ENCODE peak calls at places on chromosomes 12 and 14, in ten cellular contexts. Z is fibroblast of the conjunctiva; S is ACHN; U is lower leg skin; J is T follicular helper cell; I is LoVo; N is uterus; P is aorta; F is stimulated activated CD4-positive, alpha-beta T cell treated with anti-CD3 and anti-CD28 coated beads, TNF-alpha, amount 100 ng/mL, for 4 hours; Y is islet precursor cell. A is an unnamed sample.
A peak's percentile ranks its signal among the peaks of the same experiment; 100 is the strongest.

GRCh38 chr12:49832836-49833421 is 4.7 kb upstream of the NCKAP5L start:
- DNase-seq in Z (peak; percentile 77), S (peak; percentile 35), U (no peak), J (no peak), I (peak; percentile 59), N (no peak), P (no peak), F (no peak), Y (no peak), A (no peak)

GRCh38 chr12:81502912-81503695 is 256.0 kb downstream of the PPFIA2 start:
- DNase-seq in Z (peak; percentile 35), S (peak; percentile 60), U (no peak), J (no peak), I (no peak), N (no peak), P (no peak), F (no peak), Y (no peak), A (no peak)

GRCh38 chr14:99522934-99523660 is 41.9 kb downstream of the CCNK start:
- DNase-seq in Z (no peak), S (no peak), U (no peak), J (no peak), I (no peak), N (no peak), P (peak; percentile 21), F (no peak), Y (peak; percentile 85), A (peak; percentile 81)

GRCh38 chr14:72916174-72916573 is 10.1 kb upstream of the DCAF4 start:
- DNase-seq in Z (no peak), S (no peak), U (no peak), J (no peak), I (peak; percentile 15), N (no peak), P (no peak), F (no peak), Y (no peak), A (no peak)

GRCh38 chr14:73780391-73780790 is 66.2 kb upstream of the PNMA1 start:
- DNase-seq in Z (no peak), S (no peak), U (no peak), J (no peak), I (no peak), N (no peak), P (peak; percentile 9), F (no peak), Y (no peak), A (no peak)

GRCh38 chr12:96399081-96399918 is 939 bp downstream of the CDK17 start:
- DNase-seq in Z (no peak), S (peak; percentile 68), U (peak; percentile 68), J (peak; percentile 61), I (peak; percentile 52), N (peak; percentile 84), P (peak; percentile 84), F (peak; percentile 46), Y (peak; percentile 81), A (peak; percentile 93)

GRCh38 chr12:12315838-12316237 is 34.2 kb downstream of the MANSC1 start:
- DNase-seq in Z (no peak), S (no peak), U (no peak), J (no peak), I (no peak), N (no peak), P (no peak), F (no peak), Y (no peak), A (peak; percentile 12)

GRCh38 chr12:50980545-50980944 is 28.2 kb downstream of the HIGD1C start:
- DNase-seq in Z (no peak), S (no peak), U (no peak), J (no peak), I (peak; percentile 24), N (no peak), P (no peak), F (no peak), Y (no peak), A (no peak)

GRCh38 chr12:72432037-72432604 is 160.0 kb downstream of the TRHDE start:
- DNase-seq in Z (no peak), S (no peak), U (no peak), J (no peak), I (peak; percentile 53), N (no peak), P (no peak), F (no peak), Y (no peak), A (no peak)

GRCh38 chr12:60266381-60266852 is 670.6 kb downstream of the SLC16A7 start:
- DNase-seq in Z (peak; percentile 21), S (peak; percentile 66), U (no peak), J (no peak), I (peak; percentile 61), N (no peak), P (no peak), F (no peak), Y (no peak), A (no peak)

GRCh38 chr12:90515199-90516175 is 439.5 kb downstream of the CCER1 start:
- DNase-seq in Z (no peak), S (no peak), U (no peak), J (no peak), I (no peak), N (no peak), P (no peak), F (no peak), Y (no peak), A (no peak)

GRCh38 chr14:31360919-31361662 is 59.3 kb downstream of the HEATR5A start:
- DNase-seq in Z (no peak), S (no peak), U (no peak), J (no peak), I (no peak), N (no peak), P (no peak), F (no peak), Y (no peak), A (no peak)

GRCh38 chr14:59268858-59269257 is 80.4 kb downstream of the DAAM1 start:
- DNase-seq in Z (no peak), S (no peak), U (no peak), J (no peak), I (no peak), N (no peak), P (no peak), F (no peak), Y (no peak), A (no peak)

GRCh38 chr12:124442772-124443445 is 124.5 kb downstream of the NCOR2 start:
- DNase-seq in Z (peak; percentile 47), S (no peak), U (no peak), J (no peak), I (no peak), N (peak; percentile 69), P (no peak), F (no peak), Y (no peak), A (no peak)

GRCh38 chr14:22039938-22040780 is 366.5 kb upstream of the OR4E1 start:
- DNase-seq in Z (no peak), S (peak; percentile 15), U (no peak), J (peak; percentile 19), I (no peak), N (no peak), P (no peak), F (no peak), Y (no peak), A (no peak)

GRCh38 chr14:65483647-65484046 is 71.1 kb downstream of the FUT8 start:
- DNase-seq in Z (no peak), S (no peak), U (no peak), J (no peak), I (no peak), N (no peak), P (no peak), F (no peak), Y (no peak), A (no peak)

GRCh38 chr12:31591308-31591901 is 469 bp upstream of the DENND5B start:
- DNase-seq in Z (no peak), S (peak; percentile 46), U (no peak), J (no peak), I (peak; percentile 20), N (peak; percentile 45), P (no peak), F (no peak), Y (peak; percentile 96), A (no peak)

GRCh38 chr14:24129410-24129998 is 955 bp upstream of the FITM1 start:
- DNase-seq in Z (no peak), S (no peak), U (no peak), J (no peak), I (no peak), N (no peak), P (peak; percentile 16), F (no peak), Y (no peak), A (no peak)

GRCh38 chr14:29895591-29896043 is 32.0 kb downstream of the PRKD1 start:
- DNase-seq in Z (no peak), S (no peak), U (no peak), J (no peak), I (no peak), N (no peak), P (no peak), F (no peak), Y (peak; percentile 68), A (no peak)

GRCh38 chr12:79168687-79169086 is 304.1 kb downstream of the SYT1 start:
- DNase-seq in Z (no peak), S (no peak), U (no peak), J (no peak), I (no peak), N (no peak), P (no peak), F (no peak), Y (no peak), A (no peak)

GRCh38 chr12:56257491-56258067 is 605 bp downstream of the ANKRD52 start:
- DNase-seq in Z (no peak), S (peak; percentile 67), U (no peak), J (no peak), I (peak; percentile 34), N (no peak), P (no peak), F (no peak), Y (peak; percentile 88), A (no peak)

GRCh38 chr12:114123108-114123507 is 157.0 kb upstream of the RBM19 start:
- DNase-seq in Z (no peak), S (no peak), U (no peak), J (no peak), I (no peak), N (no peak), P (no peak), F (no peak), Y (peak; percentile 53), A (no peak)

GRCh38 chr14:75422169-75422568 is 5.7 kb upstream of the JDP2 start:
- DNase-seq in Z (no peak), S (peak; percentile 45), U (no peak), J (no peak), I (no peak), N (no peak), P (no peak), F (no peak), Y (no peak), A (no peak)

GRCh38 chr12:92438641-92439396 is 264.0 kb upstream of the PLEKHG7 start:
- DNase-seq in Z (peak; percentile 50), S (no peak), U (no peak), J (no peak), I (no peak), N (peak; percentile 29), P (no peak), F (no peak), Y (no peak), A (no peak)

GRCh38 chr14:54207075-54207474 is 189.7 kb upstream of the CDKN3 start:
- DNase-seq in Z (no peak), S (no peak), U (no peak), J (no peak), I (no peak), N (no peak), P (no peak), F (no peak), Y (no peak), A (no peak)

GRCh38 chr14:105852378-105853088 is 326.1 kb downstream of the TMEM121 start:
- DNase-seq in Z (no peak), S (no peak), U (no peak), J (no peak), I (no peak), N (peak; percentile 2), P (no peak), F (no peak), Y (peak; percentile 46), A (no peak)

GRCh38 chr14:50675597-50675996 is 7.5 kb upstream of the SAV1 start:
- DNase-seq in Z (no peak), S (no peak), U (no peak), J (no peak), I (peak; percentile 62), N (no peak), P (no peak), F (no peak), Y (peak; percentile 66), A (no peak)

GRCh38 chr14:88196925-88197324 is 126.1 kb downstream of the KCNK10 start:
- DNase-seq in Z (no peak), S (no peak), U (no peak), J (no peak), I (no peak), N (no peak), P (no peak), F (no peak), Y (no peak), A (no peak)

A was measured in posterior vena cava.